ENCODE peak calls at places on chromosomes 13 and 19, in six cellular contexts. H is vagina, Y is ovary, A is A549, B is breast epithelium, X is Peyer's patch. T is an unnamed sample.
A peak's percentile ranks its signal among the peaks of the same experiment; 100 is the strongest.

GRCh38 chr13:38346764-38347163 is 2.9 kb upstream of the UFM1 start:
- DNase-seq in H (no peak), Y (no peak), A (no peak), B (no peak), X (no peak), T (no peak)

GRCh38 chr19:32350492-32350891 is 5.1 kb downstream of the ZNF507 start:
- DNase-seq in H (no peak), Y (no peak), A (no peak), B (no peak), X (no peak), T (no peak)

GRCh38 chr19:58181902-58182576 is 822 bp upstream of the ZNF274 start:
- DNase-seq in H (no peak), Y (peak; percentile 27), A (peak; percentile 41), B (peak; percentile 72), X (peak; percentile 54), T (peak; percentile 42)

GRCh38 chr13:36001561-36001960 is 129.6 kb downstream of the DCLK1 start:
- DNase-seq in H (no peak), Y (no peak), A (no peak), B (no peak), X (no peak), T (no peak)

GRCh38 chr19:56671613-56671994 is at the start of gene ZNF835:
- DNase-seq in H (no peak), Y (peak; percentile 95), A (no peak), B (peak; percentile 90), X (peak; percentile 90), T (peak; percentile 87)

GRCh38 chr13:46756977-46757376 is 40.0 kb downstream of the ESD start:
- DNase-seq in H (no peak), Y (no peak), A (no peak), B (no peak), X (no peak), T (no peak)

GRCh38 chr13:43284162-43284561 is 260.8 kb downstream of the DNAJC15 start:
- DNase-seq in H (no peak), Y (no peak), A (no peak), B (no peak), X (no peak), T (no peak)

GRCh38 chr19:16168465-16169081 is 4.8 kb downstream of the CIB3 start:
- DNase-seq in H (no peak), Y (no peak), A (no peak), B (no peak), X (no peak), T (no peak)

GRCh38 chr19:36152061-36152885 is at the start of gene COX7A1:
- DNase-seq in H (no peak), Y (peak; percentile 68), A (no peak), B (no peak), X (no peak), T (peak; percentile 45)

GRCh38 chr19:39679056-39679790 is 23.5 kb downstream of the LGALS16 start:
- DNase-seq in H (no peak), Y (no peak), A (no peak), B (no peak), X (no peak), T (no peak)

GRCh38 chr13:93345061-93345460 is 118.5 kb downstream of the GPC6 start:
- DNase-seq in H (no peak), Y (no peak), A (no peak), B (no peak), X (no peak), T (no peak)

GRCh38 chr19:50447750-50448149 is 15.1 kb downstream of the MYBPC2 start:
- DNase-seq in H (no peak), Y (no peak), A (no peak), B (no peak), X (no peak), T (no peak)

GRCh38 chr13:106507560-106508274 is 27.7 kb downstream of the EFNB2 start:
- DNase-seq in H (no peak), Y (no peak), A (no peak), B (no peak), X (no peak), T (no peak)

GRCh38 chr13:113096745-113097305 is 8.8 kb upstream of the F7 start:
- DNase-seq in H (no peak), Y (no peak), A (no peak), B (no peak), X (no peak), T (no peak)

GRCh38 chr13:37495046-37495445 is 103.5 kb downstream of the POSTN start:
- DNase-seq in H (no peak), Y (no peak), A (no peak), B (no peak), X (no peak), T (no peak)

GRCh38 chr13:100300213-100300612 is 211.3 kb downstream of the PCCA start:
- DNase-seq in H (no peak), Y (no peak), A (no peak), B (no peak), X (no peak), T (no peak)

GRCh38 chr13:100297413-100297812 is 208.5 kb downstream of the PCCA start:
- DNase-seq in H (no peak), Y (no peak), A (no peak), B (no peak), X (no peak), T (no peak)

GRCh38 chr13:100300708-100301107 is 211.8 kb downstream of the PCCA start:
- DNase-seq in H (no peak), Y (no peak), A (no peak), B (no peak), X (no peak), T (no peak)

GRCh38 chr13:100298691-100299090 is 209.8 kb downstream of the PCCA start:
- DNase-seq in H (no peak), Y (no peak), A (no peak), B (no peak), X (no peak), T (no peak)

GRCh38 chr13:100298116-100298681 is 209.3 kb downstream of the PCCA start:
- DNase-seq in H (no peak), Y (no peak), A (no peak), B (no peak), X (no peak), T (no peak)
- TF ChIP-seq POLR2A in H (no peak), Y (no peak), A (no peak), B (no peak), X (no peak), T (no peak)

GRCh38 chr19:29283366-29283765 is 70.4 kb upstream of the UQCRFS1 start:
- DNase-seq in H (no peak), Y (no peak), A (no peak), B (no peak), X (no peak), T (no peak)

GRCh38 chr19:29275266-29275665 is 62.3 kb upstream of the UQCRFS1 start:
- DNase-seq in H (no peak), Y (no peak), A (no peak), B (no peak), X (no peak), T (no peak)

GRCh38 chr19:29277107-29277506 is 64.2 kb upstream of the UQCRFS1 start:
- DNase-seq in H (no peak), Y (no peak), A (no peak), B (no peak), X (peak; percentile 25), T (peak; percentile 17)

GRCh38 chr19:29273000-29273691 is 60.2 kb upstream of the UQCRFS1 start:
- DNase-seq in H (no peak), Y (no peak), A (no peak), B (no peak), X (no peak), T (no peak)

GRCh38 chr19:29278716-29279115 is 65.8 kb upstream of the UQCRFS1 start:
- DNase-seq in H (no peak), Y (no peak), A (no peak), B (no peak), X (no peak), T (no peak)
- TF ChIP-seq CTCF in H (no peak), Y (no peak), A (no peak), B (no peak), X (no peak), T (no peak)

DNA sequence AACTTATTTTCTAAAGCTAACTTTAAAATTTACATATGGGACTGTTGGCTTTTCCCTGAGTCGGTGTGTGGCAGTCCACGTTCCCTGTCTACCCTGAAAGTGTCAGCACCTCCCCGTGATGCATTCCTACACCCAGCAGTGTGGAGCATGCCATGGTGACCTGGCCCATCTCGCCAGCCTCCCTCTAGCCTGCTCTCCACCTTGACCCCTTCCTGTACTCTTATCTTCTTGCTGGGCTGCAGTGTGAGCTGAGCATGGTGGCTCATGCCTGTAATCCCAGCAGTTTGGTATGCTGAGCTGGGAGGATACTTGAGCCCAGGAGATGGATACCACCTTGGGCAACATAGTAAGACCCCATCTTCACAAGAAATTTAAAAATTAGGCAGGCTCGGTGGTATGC is 25.4 kb downstream of the MICOS13 start:
- DNase-seq in H (no peak), Y (no peak), A (no peak), B (no peak), X (no peak), T (no peak)
- TF ChIP-seq POLR2A in H (no peak), Y (no peak), A (no peak), B (no peak), X (no peak), T (no peak)

DNA sequence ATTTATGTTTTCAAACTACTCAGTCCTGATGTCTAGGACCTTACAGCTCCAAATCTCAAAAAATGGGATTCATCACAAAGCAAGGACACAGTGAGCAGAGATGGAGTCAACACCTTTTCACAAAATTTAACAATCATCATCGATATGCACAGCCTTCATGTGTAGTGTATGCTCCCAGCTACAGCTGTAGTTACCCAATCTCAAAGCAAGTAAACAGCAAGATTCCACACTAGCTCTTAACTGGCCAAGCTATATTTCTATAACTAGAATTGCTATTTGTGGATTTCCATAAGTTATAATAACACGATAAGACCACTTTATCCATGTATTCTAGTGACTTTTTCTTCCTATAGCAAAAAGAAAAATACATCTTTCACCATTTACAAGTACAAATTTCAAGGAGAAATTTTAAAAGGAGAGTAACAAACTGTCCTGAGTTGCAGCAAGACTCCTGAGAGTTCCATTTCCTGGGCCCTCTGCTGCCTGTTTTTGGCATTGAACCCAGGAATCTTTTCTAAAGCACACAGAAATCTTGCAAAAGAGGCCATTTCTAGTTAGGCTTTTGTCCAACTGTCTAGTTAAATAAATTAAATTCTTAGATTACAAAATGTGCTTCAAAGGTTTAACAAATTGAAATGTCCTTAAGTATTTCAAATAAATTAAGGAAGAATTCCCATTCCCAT is 460.6 kb downstream of the FGF14 start:
- DNase-seq in H (no peak), Y (no peak), A (no peak), B (no peak), X (no peak), T (no peak)
- TF ChIP-seq CTCF in H (no peak), Y (no peak), A (no peak), B (no peak), X (peak; percentile 16), T (no peak)

GRCh38 chr13:27965740-27966640 is 3.1 kb downstream of the CDX2 start:
- DNase-seq in H (no peak), Y (no peak), A (no peak), B (no peak), X (no peak), T (peak; percentile 46)

GRCh38 chr13:27966641-27967202 is 2.4 kb downstream of the CDX2 start:
- DNase-seq in H (no peak), Y (no peak), A (no peak), B (no peak), X (no peak), T (no peak)

GRCh38 chr13:27965343-27965739 is 3.8 kb downstream of the CDX2 start:
- DNase-seq in H (no peak), Y (no peak), A (no peak), B (no peak), X (no peak), T (no peak)

GRCh38 chr13:27962982-27963381 is 6.1 kb downstream of the CDX2 start:
- DNase-seq in H (no peak), Y (no peak), A (no peak), B (no peak), X (no peak), T (no peak)

GRCh38 chr13:27964741-27965323 is 4.3 kb downstream of the CDX2 start:
- DNase-seq in H (no peak), Y (no peak), A (no peak), B (no peak), X (no peak), T (no peak)
- TF ChIP-seq POLR2A in H (no peak), Y (no peak), A (no peak), B (no peak), X (no peak), T (no peak)